ENCODE peak calls at places on chromosomes 6 and 20, in seven cellular contexts. U is lower leg skin, E is suprapubic skin, A is AG09309, Q is neural progenitor cell, I is lower lobe of right lung, R is foreskin fibroblast. V is an unnamed sample.

GRCh38 chr6:42030585-42031506 is 19.5 kb upstream of the TAF8 start:
- DNase-seq in I (no peak), E (no peak), R (no peak), A (no peak), U (no peak), Q (peak; percentile 34), V (no peak)

GRCh38 chr6:70985151-70985550 is 28.3 kb upstream of the B3GAT2 start:
- DNase-seq in A (no peak), U (no peak), I (no peak), Q (no peak), R (no peak), E (no peak), V (no peak)

GRCh38 chr6:148996815-148997214 is 250.0 kb downstream of the UST start:
- DNase-seq in I (no peak), E (no peak), U (no peak), Q (no peak), A (no peak), R (no peak), V (no peak)

GRCh38 chr6:25017932-25018581 is 82.3 kb upstream of the RIPOR2 start:
- DNase-seq in U (peak; percentile 76), I (peak; percentile 87), A (no peak), E (no peak), Q (peak; percentile 81), R (peak; percentile 43), V (no peak)

GRCh38 chr6:126361832-126362231 is 21.9 kb downstream of the CENPW start:
- DNase-seq in U (no peak), R (no peak), I (no peak), A (no peak), Q (no peak), E (no peak), V (no peak)

GRCh38 chr6:169273511-169273910 is 19.9 kb upstream of the THBS2 start:
- DNase-seq in R (no peak), E (no peak), A (no peak), I (no peak), Q (no peak), U (no peak), V (no peak)

GRCh38 chr6:4936681-4937041 is 67.2 kb downstream of the RPP40 start:
- DNase-seq in U (no peak), I (no peak), Q (peak; percentile 49), R (peak; percentile 49), A (no peak), E (no peak), V (no peak)

GRCh38 chr20:5996765-5997164 is 46.3 kb downstream of the MCM8 start:
- DNase-seq in R (no peak), Q (peak; percentile 4), A (no peak), U (no peak), I (no peak), E (no peak), V (no peak)

GRCh38 chr20:34705383-34706021 is 1.4 kb downstream of the TP53INP2 start:
- DNase-seq in E (no peak), I (no peak), A (no peak), R (peak; percentile 44), U (peak; percentile 22), Q (no peak), V (no peak)

GRCh38 chr6:162705736-162706135 is 21.8 kb downstream of the PRKN start:
- DNase-seq in A (no peak), Q (peak; percentile 20), I (no peak), E (no peak), U (no peak), R (no peak), V (no peak)

GRCh38 chr6:30358340-30358679 is 13.4 kb downstream of the RPP21 start:
- DNase-seq in A (no peak), I (no peak), R (no peak), Q (peak; percentile 37), U (no peak), E (no peak), V (no peak)

GRCh38 chr6:87465041-87465440 is 7.7 kb upstream of the SLC35A1 start:
- DNase-seq in R (no peak), U (no peak), I (no peak), A (no peak), E (no peak), Q (no peak), V (no peak)

GRCh38 chr6:166194885-166195860 is 27.5 kb upstream of the TBXT start:
- DNase-seq in I (no peak), U (no peak), E (no peak), R (no peak), A (no peak), Q (no peak), V (no peak)

GRCh38 chr20:45515147-45515913 is at the start of gene SPINT3:
- DNase-seq in E (no peak), Q (no peak), U (peak; percentile 23), R (no peak), I (peak; percentile 42), A (no peak), V (no peak)

GRCh38 chr20:61846741-61847419 is 218.8 kb downstream of the TAF4 start:
- DNase-seq in R (no peak), U (no peak), I (peak; percentile 12), E (no peak), A (no peak), Q (no peak), V (no peak)

DNA sequence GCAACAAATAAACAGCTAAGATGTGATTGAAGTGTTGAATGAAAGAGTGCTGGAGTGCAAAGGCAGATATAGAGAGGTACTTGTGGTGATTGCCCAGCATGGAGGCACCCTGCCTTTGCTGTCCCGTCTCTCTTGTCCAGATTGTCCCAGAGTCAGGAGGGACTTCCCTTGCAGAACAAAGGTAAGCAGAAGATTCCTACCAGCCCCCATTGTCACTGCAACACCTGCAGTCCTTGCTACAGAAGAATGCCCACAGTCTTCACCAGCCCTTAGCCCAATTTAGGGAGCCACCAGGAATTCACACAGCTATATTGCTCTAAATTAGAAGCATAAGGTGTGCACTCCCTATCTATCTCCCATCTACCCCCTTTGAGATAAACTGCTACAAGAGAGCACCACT is 491.8 kb downstream of the KIF16B start:
- DNase-seq in E (no peak), I (no peak), R (no peak), Q (no peak), A (no peak), U (no peak), V (no peak)
- H3K4me3 ChIP-seq in E (no peak overlapping the region), I (no peak overlapping the region), R (no peak overlapping the region), Q (no peak overlapping the region), A (no peak overlapping the region), U (no peak overlapping the region), V (no peak overlapping the region)

DNA sequence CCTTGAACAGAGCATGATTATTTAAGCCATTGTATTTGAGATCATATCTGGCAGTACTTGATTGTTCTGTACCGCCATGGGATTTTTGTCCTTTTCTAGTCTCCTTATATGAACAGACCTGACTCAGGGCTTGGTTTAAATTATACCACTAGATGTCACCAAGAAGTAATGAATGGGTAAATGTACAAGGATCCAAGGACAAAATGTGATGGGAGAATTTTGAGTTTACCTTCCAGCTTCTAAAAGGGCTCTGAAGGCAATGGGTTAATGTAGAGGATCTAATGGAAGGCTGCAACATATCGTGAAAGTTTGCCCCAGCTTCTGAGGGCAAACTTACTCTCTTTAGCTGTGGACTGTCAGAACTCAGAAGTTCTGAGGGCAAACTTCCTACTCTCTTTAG is 12.0 kb downstream of the RNF8 start:
- DNase-seq in E (no peak), A (no peak), I (no peak), R (peak; percentile 14), Q (no peak), U (no peak), V (no peak)
- TF ChIP-seq CTCF in E (no peak), A (peak; percentile 15), I (no peak), R (peak; percentile 13), Q (peak; percentile 16), U (no peak), V (no peak)

DNA sequence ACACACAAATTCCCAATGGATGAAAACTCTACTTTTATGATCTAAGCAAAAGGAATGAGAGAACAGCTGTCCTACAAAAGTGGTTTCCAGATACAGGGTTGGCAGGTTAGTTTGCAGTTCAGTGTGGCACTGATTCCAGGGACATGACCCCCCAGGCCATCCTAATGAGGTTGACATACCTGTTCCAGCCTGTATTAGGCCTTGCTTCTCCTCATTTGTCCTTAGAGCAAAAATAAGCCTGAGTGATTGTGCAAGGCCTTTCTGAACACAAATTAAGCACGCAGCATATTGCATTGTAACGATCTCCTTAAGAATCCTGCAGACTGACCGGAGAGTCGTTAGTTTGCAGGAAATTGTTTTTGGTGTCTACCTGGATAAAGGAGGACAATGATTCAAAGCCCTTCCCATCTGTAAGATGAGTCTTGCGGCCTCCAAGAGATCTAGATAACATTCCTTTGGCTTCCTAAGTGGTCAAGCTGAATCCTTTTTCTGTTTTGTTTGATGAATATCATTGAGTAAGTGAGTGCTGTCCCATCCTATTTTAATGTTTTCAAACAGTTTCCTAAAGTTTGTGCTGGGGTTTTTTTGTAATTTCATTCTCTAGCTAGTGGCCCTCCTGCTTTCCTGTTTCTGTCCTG is 1.6 kb upstream of the NEDD9 start:
- DNase-seq in E (no peak), I (no peak), A (no peak), R (no peak), Q (peak; percentile 10), U (no peak), V (no peak)
- H3K4me3 ChIP-seq in E (no peak overlapping the region), I (no peak overlapping the region), A (no peak overlapping the region), R (no peak overlapping the region), Q (no peak overlapping the region), U (no peak overlapping the region), V (no peak overlapping the region)

GRCh38 chr20:56187791-56188190 is 60.7 kb upstream of the MC3R start:
- DNase-seq in A (no peak), I (no peak), E (no peak), R (no peak), U (no peak), Q (peak; percentile 30), V (no peak)
- TF ChIP-seq CTCF in A (no peak), I (no peak), E (no peak), R (no peak), U (no peak), Q (peak; percentile 52), V (no peak)

GRCh38 chr6:85451586-85452306 is 1.9 kb downstream of the NT5E start:
- DNase-seq in A (no peak), R (no peak), E (no peak), I (no peak), Q (no peak), U (no peak), V (no peak)
- H3K4me3 ChIP-seq in A (peak overlapping the region; percentile 83), R (peak overlapping the region; percentile 95), E (peak overlapping the region; percentile 17), I (peak overlapping the region; percentile 66), Q (no peak overlapping the region), U (no peak overlapping the region), V (peak overlapping the region; percentile 63)

GRCh38 chr6:41022294-41022693 is 16.7 kb downstream of the UNC5CL start:
- DNase-seq in I (no peak), R (no peak), A (no peak), U (no peak), Q (no peak), E (no peak), V (peak; percentile 14)

GRCh38 chr6:41017663-41018062 is 21.4 kb downstream of the UNC5CL start:
- DNase-seq in U (no peak), E (no peak), Q (no peak), I (no peak), A (no peak), R (no peak), V (no peak)

GRCh38 chr6:41025966-41026365 is 13.1 kb downstream of the UNC5CL start:
- DNase-seq in E (no peak), A (no peak), R (no peak), I (no peak), Q (no peak), U (no peak), V (no peak)

GRCh38 chr6:41023114-41023513 is 15.9 kb downstream of the UNC5CL start:
- DNase-seq in A (no peak), E (no peak), I (no peak), R (no peak), U (no peak), Q (no peak), V (no peak)

GRCh38 chr6:41021832-41022231 is 17.2 kb downstream of the UNC5CL start:
- DNase-seq in E (no peak), U (no peak), A (peak; percentile 35), R (peak; percentile 51), Q (peak; percentile 24), I (no peak), V (peak; percentile 27)
- TF ChIP-seq CTCF in E (no peak), U (no peak), A (peak; percentile 76), R (peak; percentile 59), Q (peak; percentile 36), I (no peak), V (peak; percentile 38)

V was measured in HFF-Myc.